ENCODE peak calls at places on chromosomes 5 and 9, in seven cellular contexts. M is activated naive CD4-positive, alpha-beta T cell treated with Interleukin-2 at 50 U/mL for 16 hours; I is stimulated activated CD4-positive, alpha-beta T cell treated with anti-CD3 and anti-CD28 coated beads, Interleukin-4, amount 100 ng/mL, for 4 hours; D is GM13977; C is A549; P is activated B cell treated with CpG ODN at 0.5 μM for 24 hours; L is mammary epithelial cell. A is an unnamed sample.

GRCh38 chr5:7927466-7928375 is 58.8 kb downstream of the MTRR start:
- DNase-seq in M (peak; percentile 29), I (peak; percentile 25), D (peak; percentile 69), C (peak; percentile 60), P (no peak), L (peak; percentile 33), A (no peak)

GRCh38 chr5:33297760-33298216 is 143.0 kb upstream of the TARS1 start:
- DNase-seq in M (no peak), I (no peak), D (no peak), C (no peak), P (no peak), L (no peak), A (no peak)

GRCh38 chr9:22100626-22101025 is 91.5 kb upstream of the CDKN2B start:
- DNase-seq in M (no peak), I (no peak), D (no peak), C (no peak), P (no peak), L (no peak), A (no peak)

GRCh38 chr9:105455836-105456475 is 8.1 kb downstream of the FSD1L start:
- DNase-seq in M (no peak), I (no peak), D (no peak), C (no peak), P (no peak), L (no peak), A (no peak)

GRCh38 chr9:91361294-91362201 is at the start of gene AUH:
- DNase-seq in M (peak; percentile 88), I (peak; percentile 88), D (peak; percentile 95), C (peak; percentile 73), P (peak; percentile 89), L (peak; percentile 65), A (peak; percentile 47)

GRCh38 chr5:87361536-87362213 is 51.1 kb downstream of the CCNH start:
- DNase-seq in M (no peak), I (no peak), D (no peak), C (no peak), P (no peak), L (peak; percentile 2), A (no peak)

GRCh38 chr9:127128341-127129072 is 6.1 kb upstream of the ANGPTL2 start:
- DNase-seq in M (no peak), I (no peak), D (no peak), C (no peak), P (no peak), L (peak; percentile 53), A (no peak)

GRCh38 chr9:18397076-18397475 is 76.9 kb upstream of the ADAMTSL1 start:
- DNase-seq in M (no peak), I (no peak), D (no peak), C (no peak), P (no peak), L (no peak), A (no peak)

GRCh38 chr9:111481885-111482636 is 2.1 kb downstream of the ECPAS start:
- DNase-seq in M (no peak), I (no peak), D (no peak), C (no peak), P (no peak), L (peak; percentile 8), A (no peak)

GRCh38 chr5:92864591-92864990 is 716.4 kb downstream of the NR2F1-AS1 start:
- DNase-seq in M (no peak), I (no peak), D (no peak), C (no peak), P (no peak), L (no peak), A (no peak)

GRCh38 chr5:123097871-123098735 is 9.1 kb downstream of the PRDM6 start:
- DNase-seq in M (no peak), I (no peak), D (peak; percentile 38), C (no peak), P (no peak), L (no peak), A (no peak)

A was measured in cortex of kidney.